ENCODE peak calls at places on chromosomes 5 and 9, in nine cellular contexts. U, J, W, E, G, Z, R, K and M are unnamed samples.

GRCh38 chr9:89317282-89317681 is 1.0 kb upstream of the SECISBP2 start:
- DNase-seq in U (no peak), J (no peak), W (no peak), E (no peak), G (no peak), Z (no peak), R (no peak), K (no peak), M (no peak)

GRCh38 chr5:134140530-134141201 is 26.2 kb downstream of the TCF7 start:
- DNase-seq in U (peak; percentile 3), J (no peak), W (peak; percentile 79), E (peak; percentile 82), G (peak; percentile 47), Z (peak; percentile 77), R (no peak), K (no peak), M (no peak)

GRCh38 chr9:83656032-83656680 is 33.2 kb downstream of the IDNK start:
- DNase-seq in U (no peak), J (no peak), W (no peak), E (no peak), G (no peak), Z (no peak), R (no peak), K (no peak), M (no peak)

GRCh38 chr5:141510850-141511718 is 22.2 kb downstream of the PCDHGC5 start:
- DNase-seq in U (no peak), J (no peak), W (no peak), E (no peak), G (no peak), Z (no peak), R (no peak), K (no peak), M (no peak)

GRCh38 chr5:87020099-87020934 is 247.4 kb upstream of the RASA1 start:
- DNase-seq in U (no peak), J (peak; percentile 7), W (peak; percentile 63), E (peak; percentile 15), G (no peak), Z (peak; percentile 41), R (peak; percentile 4), K (peak; percentile 58), M (no peak)

GRCh38 chr9:5949103-5949699 is 58.5 kb downstream of the MLANA start:
- DNase-seq in U (no peak), J (no peak), W (no peak), E (peak; percentile 28), G (no peak), Z (no peak), R (no peak), K (no peak), M (no peak)

GRCh38 chr5:130002876-130003275 is 98.6 kb downstream of the CHSY3 start:
- DNase-seq in U (no peak), J (no peak), W (no peak), E (no peak), G (no peak), Z (no peak), R (no peak), K (no peak), M (no peak)

GRCh38 chr9:112809351-112809848 is 58.8 kb downstream of the SNX30 start:
- DNase-seq in U (no peak), J (no peak), W (no peak), E (no peak), G (no peak), Z (no peak), R (no peak), K (peak; percentile 48), M (no peak)

GRCh38 chr9:7209051-7209450 is 451.3 kb downstream of the KDM4C start:
- DNase-seq in U (no peak), J (no peak), W (no peak), E (no peak), G (no peak), Z (no peak), R (no peak), K (no peak), M (no peak)

GRCh38 chr9:109100543-109101201 is 19.1 kb downstream of the TMEM245 start:
- DNase-seq in U (no peak), J (no peak), W (no peak), E (no peak), G (no peak), Z (no peak), R (no peak), K (no peak), M (no peak)

GRCh38 chr5:121915765-121916164 is 46.0 kb upstream of the SRFBP1 start:
- DNase-seq in U (no peak), J (no peak), W (no peak), E (no peak), G (no peak), Z (no peak), R (no peak), K (no peak), M (no peak)